ENCODE peak calls at places on chromosomes 3 and 15, in nine cellular contexts. G, Y, U, H, R, E, Z, D and N are unnamed samples.

GRCh38 chr15:77532067-77532710 is 100.5 kb downstream of the LINGO1 start:
- DNase-seq in U (no peak), E (no peak), H (peak), R (no peak), G (peak), Z (no peak), Y (no peak), D (no peak), N (no peak)

GRCh38 chr15:85073556-85074194 is 92.0 kb downstream of the PDE8A start:
- DNase-seq in U (no peak), D (peak), Y (peak), G (no peak), E (peak), H (no peak), Z (peak), R (peak), N (peak)

GRCh38 chr3:37197810-37198371 is 23.5 kb upstream of the LRRFIP2 start:
- DNase-seq in R (peak), Z (peak), U (no peak), D (peak), Y (no peak), E (no peak), H (no peak), G (no peak), N (no peak)

GRCh38 chr3:17861476-17861875 is 119.0 kb upstream of the TBC1D5 start:
- DNase-seq in G (no peak), D (no peak), H (no peak), U (no peak), E (no peak), Z (no peak), Y (no peak), R (no peak), N (no peak)

GRCh38 chr15:69972436-69972835 is 125.3 kb downstream of the TLE3 start:
- DNase-seq in R (no peak), Z (no peak), D (no peak), U (no peak), H (no peak), G (no peak), E (no peak), Y (no peak), N (no peak)

GRCh38 chr15:83694030-83694429 is 40.1 kb downstream of the ADAMTSL3 start:
- DNase-seq in H (no peak), G (no peak), D (no peak), Y (peak), R (peak), Z (peak), U (peak), E (no peak), N (no peak)

GRCh38 chr15:40291088-40291574 is 8.3 kb upstream of the ANKRD63 start:
- DNase-seq in U (no peak), H (no peak), Z (peak), R (peak), D (peak), E (no peak), Y (peak), G (no peak), N (no peak)

GRCh38 chr3:59499954-59500353 is 450.1 kb upstream of the CFAP20DC start:
- DNase-seq in D (no peak), H (no peak), E (no peak), U (no peak), R (no peak), Y (no peak), Z (no peak), G (no peak), N (no peak)

GRCh38 chr15:39077998-39078397 is 502.9 kb upstream of the THBS1 start:
- DNase-seq in D (peak), R (no peak), G (no peak), H (no peak), Y (no peak), E (no peak), Z (no peak), U (no peak), N (no peak)

GRCh38 chr3:129756871-129757270 is 136.6 kb downstream of the TMCC1 start:
- DNase-seq in E (no peak), R (peak), Y (peak), H (no peak), D (peak), U (no peak), Z (peak), G (no peak), N (no peak)

GRCh38 chr3:62718011-62718410 is 157.2 kb downstream of the CADPS start:
- DNase-seq in H (no peak), Y (no peak), U (no peak), D (no peak), E (no peak), Z (no peak), R (no peak), G (no peak), N (no peak)

GRCh38 chr3:138824114-138824506 is 10.6 kb downstream of the PIK3CB start:
- DNase-seq in G (no peak), R (no peak), D (no peak), H (no peak), U (no peak), E (no peak), Z (no peak), Y (no peak), N (no peak)

GRCh38 chr3:32743934-32744333 is 58.9 kb downstream of the CNOT10 start:
- DNase-seq in R (peak), H (no peak), Z (peak), U (no peak), E (no peak), Y (no peak), D (peak), G (no peak), N (no peak)

GRCh38 chr3:81778678-81779182 is 17.3 kb upstream of the GBE1 start:
- DNase-seq in G (no peak), H (no peak), D (peak), R (peak), Z (peak), E (peak), Y (no peak), U (no peak), N (no peak)

GRCh38 chr3:95715137-95715536 is 1099.3 kb upstream of the EPHA6 start:
- DNase-seq in Z (no peak), E (no peak), D (no peak), G (no peak), Y (no peak), U (no peak), H (no peak), R (no peak), N (no peak)

GRCh38 chr3:46979958-46980497 is 562 bp downstream of the NBEAL2 start:
- DNase-seq in D (no peak), E (no peak), G (no peak), Z (no peak), R (no peak), U (peak), H (peak), Y (no peak), N (no peak)

GRCh38 chr3:98855811-98856400 is 45.6 kb downstream of the DCBLD2 start:
- DNase-seq in Y (peak), E (no peak), Z (peak), G (no peak), H (no peak), U (no peak), D (peak), R (peak), N (no peak)

GRCh38 chr3:40057077-40057476 is 247.7 kb downstream of the MYRIP start:
- DNase-seq in E (no peak), D (peak), G (no peak), Y (no peak), H (no peak), Z (no peak), R (no peak), U (no peak), N (no peak)

GRCh38 chr15:31265871-31266711 is 60.5 kb upstream of the KLF13 start:
- DNase-seq in H (peak), E (peak), R (peak), Y (no peak), U (peak), D (peak), G (peak), Z (no peak), N (peak)

GRCh38 chr15:85582076-85582718 is 201.8 kb downstream of the AKAP13 start:
- DNase-seq in R (peak), U (peak), H (no peak), Z (peak), Y (no peak), D (peak), E (peak), G (no peak), N (peak)

GRCh38 chr3:73379465-73379864 is 245.3 kb downstream of the PDZRN3 start:
- DNase-seq in G (no peak), R (no peak), Z (no peak), H (no peak), D (no peak), U (no peak), E (no peak), Y (no peak), N (no peak)

GRCh38 chr15:83436513-83437158 is 10.5 kb upstream of the SH3GL3 start:
- DNase-seq in G (no peak), Y (peak), Z (peak), U (no peak), E (no peak), R (peak), H (no peak), D (peak), N (peak)

GRCh38 chr3:8554725-8555621 is 53.4 kb downstream of the LMCD1 start:
- DNase-seq in E (no peak), H (no peak), Y (peak), R (peak), G (peak), U (peak), D (peak), Z (peak), N (no peak)

GRCh38 chr15:37764733-37765191 is 169.7 kb upstream of the TMCO5A start:
- DNase-seq in R (peak), Y (peak), G (no peak), H (no peak), E (peak), Z (peak), U (no peak), D (peak), N (peak)
- TF ChIP-seq CTCF in R (peak), Y (peak), G (peak), H (peak), E (peak), Z (peak), U (peak), D (peak), N (peak)

GRCh38 chr3:42002790-42003189 is 40.9 kb upstream of the ULK4 start:
- DNase-seq in G (no peak), D (no peak), Y (no peak), H (no peak), Z (no peak), U (no peak), R (no peak), E (no peak), N (no peak)

GRCh38 chr3:42001777-42002176 is 39.9 kb upstream of the ULK4 start:
- DNase-seq in R (no peak), Z (peak), Y (no peak), D (no peak), U (no peak), E (no peak), G (no peak), H (no peak), N (no peak)

DNA sequence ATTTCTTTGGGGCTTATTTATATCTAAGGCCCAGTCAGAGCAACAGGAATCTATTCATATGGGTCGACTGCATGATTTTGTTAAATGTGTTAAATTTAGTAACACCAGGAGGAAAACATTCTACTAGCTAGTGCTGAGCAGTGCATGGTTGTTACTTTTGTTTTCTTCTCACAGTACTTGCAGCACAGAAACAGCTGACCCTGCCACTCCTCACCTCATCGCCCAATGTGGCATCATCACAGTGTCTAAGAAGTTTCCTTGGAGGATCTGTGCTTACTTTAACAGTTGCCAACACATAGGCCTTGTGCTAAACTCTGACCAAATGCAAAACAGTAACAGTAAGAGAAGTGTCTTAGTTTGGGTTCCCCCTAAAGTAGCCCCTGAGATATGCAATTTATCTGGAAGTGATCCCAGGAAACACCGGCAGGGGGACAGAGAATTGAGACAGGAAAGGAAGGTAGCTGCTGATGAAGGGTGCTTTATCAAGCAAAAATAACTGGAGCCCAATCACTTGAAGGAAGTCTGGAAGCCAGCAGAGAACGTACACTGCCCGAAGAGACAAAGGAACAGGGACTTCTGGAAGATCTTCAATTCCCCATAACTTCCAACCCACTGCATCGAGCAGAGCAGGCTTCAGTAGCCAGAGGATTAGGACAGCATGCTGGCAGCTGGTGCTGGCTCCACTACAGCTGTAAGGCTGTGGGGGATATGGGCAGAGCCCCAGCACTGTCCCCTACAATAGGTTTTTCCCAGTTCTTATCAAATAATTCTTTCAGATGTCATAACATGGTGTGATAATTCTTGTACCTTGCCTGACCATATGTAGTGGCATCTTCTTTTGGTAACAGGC is 36.0 kb upstream of the ULK4 start:
- DNase-seq in H (no peak), U (no peak), R (peak), D (no peak), E (no peak), Y (no peak), Z (peak), G (no peak), N (no peak)
- TF ChIP-seq CTCF in H (peak), U (peak), R (peak), D (peak), E (no peak), Y (peak), Z (peak), G (peak), N (no peak)

DNA sequence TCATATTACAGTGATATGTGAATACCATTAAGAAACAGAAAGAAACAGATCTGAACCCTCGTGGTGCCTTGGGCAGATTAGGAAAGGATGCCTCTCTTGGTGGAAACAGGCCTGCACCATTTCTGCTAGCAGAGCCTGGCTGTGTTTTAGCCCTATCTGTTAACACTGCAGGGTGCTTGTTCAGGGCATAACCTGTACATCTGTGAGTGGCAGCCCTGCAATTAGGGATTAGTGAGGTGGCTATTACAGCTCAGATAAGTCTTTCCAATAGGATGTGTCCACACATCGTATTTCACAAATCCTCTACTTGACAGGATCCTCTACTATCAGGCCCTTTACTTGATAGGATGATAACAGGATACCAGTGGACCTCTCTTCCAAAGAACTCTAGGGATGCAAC is 12.0 kb downstream of the SEC22C start:
- DNase-seq in U (no peak), D (no peak), Y (no peak), G (no peak), H (no peak), R (no peak), Z (no peak), E (no peak), N (no peak)
- TF ChIP-seq CTCF in U (no peak), D (no peak), Y (no peak), G (no peak), H (no peak), R (no peak), Z (no peak), E (no peak), N (no peak)

GRCh38 chr3:58008140-58009025 is at the start of gene FLNB:
- DNase-seq in U (peak), R (peak), D (peak), E (peak), G (peak), Y (peak), Z (peak), H (no peak), N (peak)
- TF ChIP-seq CTCF in U (peak), R (peak), D (peak), E (peak), G (peak), Y (peak), Z (peak), H (peak), N (peak)

DNA sequence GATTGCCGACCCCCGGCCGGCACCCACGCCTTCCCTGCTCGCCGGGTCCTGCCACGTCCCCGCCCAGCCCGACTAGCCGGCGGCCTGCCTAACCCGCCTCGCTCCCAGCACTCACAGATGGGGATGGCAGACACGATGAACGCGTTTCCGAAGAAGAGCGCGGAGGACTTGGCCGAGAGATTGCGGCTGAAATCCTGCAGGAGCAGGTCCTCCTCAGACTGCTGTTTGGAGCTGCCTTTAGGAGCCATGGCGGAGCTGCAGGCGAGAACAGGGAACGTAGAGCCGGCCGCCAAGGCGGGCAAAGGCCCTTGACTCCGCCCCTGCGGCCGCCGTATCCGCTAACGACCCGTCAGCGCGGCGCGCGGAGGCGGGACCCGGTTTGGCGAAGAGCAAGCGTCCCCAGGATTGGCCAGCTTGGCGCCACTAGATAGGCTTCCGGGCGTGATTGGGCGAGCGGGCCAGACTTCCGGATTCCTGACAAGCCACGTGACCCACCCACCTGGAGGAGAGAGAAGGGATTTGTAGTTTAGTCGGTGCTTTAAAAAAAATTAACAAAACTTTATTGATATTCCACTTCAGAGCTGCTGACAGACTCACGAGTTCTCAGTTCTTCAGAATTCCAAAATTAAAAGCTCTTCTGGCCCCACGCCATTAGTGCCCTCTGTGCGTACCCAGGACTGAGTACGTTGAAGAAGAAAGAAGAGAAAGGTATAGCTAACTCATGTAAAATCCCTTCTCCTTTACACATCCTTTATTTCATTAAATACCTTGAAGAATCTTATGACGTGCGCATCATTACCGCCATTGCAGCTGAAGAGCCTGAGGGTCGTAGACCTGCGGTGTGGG is at the start of gene SSR3:
- DNase-seq in H (peak), U (peak), Y (peak), D (peak), E (peak), R (peak), Z (peak), G (peak), N (peak)
- TF ChIP-seq CTCF in H (peak), U (peak), Y (peak), D (peak), E (no peak), R (peak), Z (no peak), G (peak), N (no peak)